ENCODE peak calls at places on chromosomes 6 and 20, in eight cellular contexts. P, G, H, Y, I, U, D and L are unnamed samples.
A peak's percentile ranks its signal among the peaks of the same experiment; 100 is the strongest.

GRCh38 chr20:1757072-1757471 is 99.5 kb upstream of the SIRPG start:
- DNase-seq in P (no peak), G (no peak), H (no peak), Y (no peak), I (peak; percentile 17), U (no peak), D (no peak), L (no peak)

GRCh38 chr20:62697468-62697912 is 11.1 kb upstream of the NTSR1 start:
- DNase-seq in P (no peak), G (no peak), H (no peak), Y (no peak), I (no peak), U (no peak), D (no peak), L (no peak)

GRCh38 chr6:43246301-43247114 is 3.2 kb downstream of the TTBK1 start:
- DNase-seq in P (peak; percentile 83), G (peak; percentile 90), H (no peak), Y (peak; percentile 96), I (no peak), U (peak; percentile 76), D (no peak), L (no peak)

GRCh38 chr6:166721576-166721975 is 94.5 kb upstream of the RPS6KA2 start:
- DNase-seq in P (no peak), G (no peak), H (no peak), Y (peak; percentile 46), I (no peak), U (no peak), D (no peak), L (no peak)

GRCh38 chr20:57434390-57434700 is 43.1 kb downstream of the RBM38 start:
- DNase-seq in P (peak; percentile 69), G (no peak), H (no peak), Y (no peak), I (no peak), U (no peak), D (no peak), L (no peak)

GRCh38 chr20:32522775-32523612 is 62.1 kb downstream of the NOL4L start:
- DNase-seq in P (no peak), G (no peak), H (no peak), Y (peak; percentile 39), I (no peak), U (no peak), D (no peak), L (no peak)

GRCh38 chr6:26556263-26557070 is 18.3 kb downstream of the HMGN4 start:
- DNase-seq in P (peak; percentile 72), G (no peak), H (peak; percentile 98), Y (peak; percentile 90), I (peak; percentile 96), U (no peak), D (peak; percentile 97), L (peak; percentile 65)

GRCh38 chr6:158707120-158707519 is 57.3 kb downstream of the SYTL3 start:
- DNase-seq in P (no peak), G (peak; percentile 89), H (no peak), Y (peak; percentile 89), I (peak; percentile 48), U (peak; percentile 65), D (peak; percentile 62), L (peak; percentile 41)

GRCh38 chr6:16544006-16544405 is 217.3 kb downstream of the ATXN1 start:
- DNase-seq in P (no peak), G (peak; percentile 69), H (no peak), Y (peak; percentile 56), I (peak; percentile 54), U (peak; percentile 71), D (no peak), L (peak; percentile 22)

GRCh38 chr6:26216015-26216885 is 129.0 kb downstream of the HFE start:
- DNase-seq in P (peak; percentile 98), G (peak; percentile 94), H (peak; percentile 99), Y (peak; percentile 91), I (peak; percentile 95), U (peak; percentile 84), D (peak; percentile 97), L (peak; percentile 88)

GRCh38 chr20:62142252-62143117 is 709 bp downstream of the PSMA7 start:
- DNase-seq in P (peak; percentile 28), G (peak; percentile 35), H (no peak), Y (peak; percentile 63), I (no peak), U (no peak), D (no peak), L (no peak)

GRCh38 chr6:97215157-97215769 is 67.8 kb downstream of the MMS22L start:
- DNase-seq in P (peak; percentile 10), G (peak; percentile 64), H (peak; percentile 22), Y (peak; percentile 66), I (peak; percentile 77), U (no peak), D (no peak), L (no peak)

GRCh38 chr6:35725721-35726438 is 11.0 kb upstream of the ARMC12 start:
- DNase-seq in P (peak; percentile 34), G (no peak), H (no peak), Y (peak; percentile 51), I (peak; percentile 72), U (peak; percentile 96), D (no peak), L (peak; percentile 68)

GRCh38 chr6:147046131-147046530 is 158.1 kb upstream of the STXBP5 start:
- DNase-seq in P (no peak), G (no peak), H (no peak), Y (no peak), I (peak; percentile 27), U (no peak), D (no peak), L (no peak)

GRCh38 chr20:35326021-35326731 is 34.0 kb upstream of the FAM83C start:
- DNase-seq in P (no peak), G (no peak), H (no peak), Y (no peak), I (no peak), U (no peak), D (no peak), L (no peak)
- TF ChIP-seq CTCF in P (no peak), G (no peak), H (no peak), Y (no peak), I (no peak), U (no peak), D (no peak), L (no peak)

GRCh38 chr6:119127627-119128026 is 49.2 kb upstream of the FAM184A start:
- DNase-seq in P (no peak), G (no peak), H (no peak), Y (no peak), I (no peak), U (no peak), D (no peak), L (no peak)

GRCh38 chr6:119128252-119128912 is 49.9 kb upstream of the FAM184A start:
- DNase-seq in P (no peak), G (no peak), H (no peak), Y (no peak), I (peak; percentile 76), U (no peak), D (no peak), L (no peak)

GRCh38 chr6:119126140-119126539 is 47.7 kb upstream of the FAM184A start:
- DNase-seq in P (no peak), G (no peak), H (no peak), Y (no peak), I (no peak), U (no peak), D (no peak), L (no peak)

GRCh38 chr6:119129148-119129967 is 50.9 kb upstream of the FAM184A start:
- DNase-seq in P (peak; percentile 72), G (peak; percentile 74), H (peak; percentile 56), Y (peak; percentile 66), I (peak; percentile 81), U (no peak), D (no peak), L (no peak)

DNA sequence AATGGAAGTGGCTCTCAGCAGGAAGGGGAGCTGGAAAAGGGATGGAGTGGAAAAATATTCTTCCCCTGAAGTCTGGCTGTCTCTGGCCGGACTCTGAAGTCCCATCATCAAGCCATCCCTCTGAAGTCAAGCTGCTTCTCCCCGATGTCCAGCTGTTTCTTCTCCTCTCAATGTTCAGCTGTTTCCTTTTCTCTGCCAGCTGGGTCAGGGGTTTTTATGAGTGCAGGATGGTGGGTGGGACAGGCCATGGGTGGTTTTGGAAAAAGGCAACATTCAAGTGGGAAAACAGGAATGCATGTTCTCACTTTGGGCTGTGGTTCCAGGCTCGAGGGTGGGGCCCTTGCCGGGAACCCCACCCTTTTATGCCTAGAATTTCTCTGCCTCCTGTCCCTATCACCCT is 48.4 kb upstream of the FAM184A start:
- DNase-seq in P (no peak), G (no peak), H (no peak), Y (no peak), I (no peak), U (no peak), D (no peak), L (no peak)
- TF ChIP-seq CTCF in P (no peak), G (no peak), H (no peak), Y (no peak), I (no peak), U (no peak), D (no peak), L (no peak)

DNA sequence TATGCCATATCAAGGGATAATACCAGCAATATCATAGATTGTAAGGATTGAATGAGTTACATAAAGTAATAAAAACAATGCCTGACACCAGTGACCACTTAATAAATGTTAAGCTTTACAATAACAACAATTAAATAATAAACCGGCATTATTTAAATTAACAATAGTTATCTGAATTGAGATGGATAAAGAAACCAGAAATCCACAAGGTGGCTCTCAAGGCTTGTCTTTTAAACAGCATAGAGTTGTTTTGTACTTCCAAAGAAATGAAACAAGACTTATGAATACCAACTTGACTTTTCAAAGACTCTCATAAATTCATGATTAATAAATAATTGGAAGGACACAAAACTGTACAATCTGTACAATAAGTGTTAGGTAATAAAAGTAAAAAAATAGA is 203.1 kb downstream of the ASCC3 start:
- DNase-seq in P (no peak), G (no peak), H (no peak), Y (no peak), I (peak; percentile 23), U (no peak), D (no peak), L (no peak)
- TF ChIP-seq CTCF in P (peak; percentile 47), G (no peak), H (no peak), Y (peak; percentile 30), I (no peak), U (no peak), D (no peak), L (no peak)

GRCh38 chr6:86859513-86859912 is 77.8 kb upstream of the HTR1E start:
- DNase-seq in P (no peak), G (no peak), H (no peak), Y (no peak), I (no peak), U (no peak), D (no peak), L (no peak)
- TF ChIP-seq CTCF in P (peak; percentile 17), G (no peak), H (peak; percentile 12), Y (peak; percentile 64), I (no peak), U (no peak), D (no peak), L (no peak)

DNA sequence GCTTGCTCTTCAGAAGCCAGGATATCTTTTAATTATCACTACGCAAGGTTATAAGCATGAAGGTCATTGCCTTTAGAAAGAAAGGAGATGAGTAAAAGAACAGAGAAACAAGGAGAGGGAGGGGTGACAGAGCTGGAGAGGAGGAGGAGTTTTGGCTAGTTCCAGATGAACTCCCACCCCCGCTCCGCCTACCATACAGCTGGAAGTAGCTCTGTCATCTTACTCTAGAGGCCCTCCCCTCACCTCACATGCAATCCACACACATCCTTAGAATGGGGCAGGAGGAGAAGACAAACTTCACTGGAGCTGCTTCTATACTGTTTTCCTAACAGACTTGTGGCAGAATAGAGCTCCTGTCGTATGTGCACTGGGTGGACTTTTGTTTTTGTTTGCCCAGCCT is 144.7 kb downstream of the SCML4 start:
- DNase-seq in P (no peak), G (peak; percentile 40), H (no peak), Y (peak; percentile 82), I (peak; percentile 89), U (no peak), D (no peak), L (peak; percentile 75)
- TF ChIP-seq CTCF in P (no peak), G (no peak), H (no peak), Y (no peak), I (no peak), U (no peak), D (no peak), L (no peak)

GRCh38 chr20:56187791-56188190 is 60.7 kb upstream of the MC3R start:
- DNase-seq in P (no peak), G (no peak), H (no peak), Y (peak; percentile 72), I (no peak), U (no peak), D (no peak), L (no peak)
- TF ChIP-seq CTCF in P (no peak), G (no peak), H (peak; percentile 61), Y (peak; percentile 39), I (no peak), U (no peak), D (peak; percentile 52), L (no peak)